ENCODE peak calls at places on chromosomes 5 and 9, in six cellular contexts. R is stomach; J is COR-L47; S is activated CD8-positive, alpha-beta memory T cell treated with anti-CD3 and anti-CD28 coated beads, Interleukin-2, amount 10 ng/mL, durations not matched to agents 7 days and 5 days; Y is EL; C is naive B cell. I is an unnamed sample.

GRCh38 chr5:111703662-111704061 is 53.3 kb downstream of the NREP start:
- DNase-seq in R (no peak), Y (no peak), J (no peak), S (no peak), C (peak; percentile 33), I (no peak)

GRCh38 chr9:71941060-71941568 is 29.7 kb downstream of the C9orf85 start:
- DNase-seq in R (no peak), Y (peak; percentile 70), J (no peak), C (no peak), S (no peak), I (no peak)

GRCh38 chr5:180787025-180787424 is 15.6 kb downstream of the MGAT1 start:
- DNase-seq in Y (peak; percentile 15), C (no peak), S (no peak), R (no peak), J (no peak), I (no peak)

GRCh38 chr9:113636693-113637092 is 173.2 kb downstream of the RGS3 start:
- DNase-seq in Y (no peak), R (no peak), C (no peak), S (no peak), J (no peak), I (no peak)

GRCh38 chr5:135208555-135209494 is 174.8 kb upstream of the PITX1 start:
- DNase-seq in R (peak; percentile 31), S (peak; percentile 36), J (no peak), C (no peak), Y (peak; percentile 98), I (peak; percentile 96)

GRCh38 chr9:93974151-93974550 is 19.0 kb upstream of the BARX1 start:
- DNase-seq in J (peak; percentile 68), Y (no peak), C (no peak), R (peak; percentile 87), S (no peak), I (no peak)

GRCh38 chr9:87686520-87687090 is 39.3 kb upstream of the CTSL start:
- DNase-seq in J (no peak), C (no peak), S (no peak), R (no peak), Y (no peak), I (no peak)

GRCh38 chr9:3045153-3045552 is 201.3 kb upstream of the PUM3 start:
- DNase-seq in R (no peak), C (no peak), J (no peak), Y (no peak), S (no peak), I (no peak)

GRCh38 chr9:36738318-36738975 is 165.8 kb downstream of the MELK start:
- DNase-seq in C (no peak), J (no peak), Y (peak; percentile 42), R (no peak), S (no peak), I (peak; percentile 47)

GRCh38 chr9:8030095-8030494 is 230.5 kb upstream of the DMAC1 start:
- DNase-seq in C (no peak), Y (no peak), S (no peak), J (no peak), R (no peak), I (no peak)

GRCh38 chr5:55633574-55634203 is 78.4 kb downstream of the SLC38A9 start:
- DNase-seq in J (no peak), R (no peak), C (no peak), S (no peak), Y (peak; percentile 18), I (peak; percentile 44)

GRCh38 chr9:81536242-81537025 is 152.9 kb downstream of the TLE1 start:
- DNase-seq in Y (no peak), S (no peak), R (no peak), J (no peak), C (no peak), I (no peak)

GRCh38 chr9:1837453-1838084 is 177.6 kb upstream of the SMARCA2 start:
- DNase-seq in C (no peak), J (no peak), Y (peak; percentile 50), R (no peak), S (peak; percentile 42), I (peak; percentile 15)

GRCh38 chr5:131786900-131787692 is 9.7 kb downstream of the FNIP1 start:
- DNase-seq in J (no peak), C (no peak), R (no peak), Y (no peak), S (no peak), I (no peak)

GRCh38 chr9:107172160-107172978 is 110.7 kb upstream of the RAD23B start:
- DNase-seq in R (peak; percentile 77), Y (peak; percentile 76), C (peak; percentile 27), J (peak; percentile 37), S (peak; percentile 77), I (peak; percentile 74)

GRCh38 chr5:113311301-113311700 is 123.5 kb downstream of the TSSK1B start:
- DNase-seq in S (no peak), J (no peak), C (no peak), Y (no peak), R (no peak), I (no peak)

GRCh38 chr9:37984672-37985611 is 81.0 kb upstream of the SLC25A51 start:
- DNase-seq in C (no peak), J (peak; percentile 89), S (no peak), Y (peak; percentile 71), R (no peak), I (peak; percentile 67)

GRCh38 chr5:178365501-178366440 is 133.2 kb upstream of the PHYKPL start:
- DNase-seq in J (no peak), C (no peak), Y (no peak), R (no peak), S (no peak), I (no peak)

GRCh38 chr5:151678713-151679112 is 8.0 kb downstream of the SPARC start:
- DNase-seq in J (no peak), R (no peak), C (no peak), Y (no peak), S (no peak), I (no peak)

GRCh38 chr5:35136386-35136785 is 88.6 kb upstream of the AGXT2 start:
- DNase-seq in R (no peak), C (no peak), J (no peak), S (no peak), Y (peak; percentile 99), I (peak; percentile 97)

GRCh38 chr9:127078336-127078735 is 44.1 kb downstream of the ANGPTL2 start:
- DNase-seq in S (peak; percentile 9), Y (no peak), R (no peak), C (no peak), J (no peak), I (no peak)

GRCh38 chr5:60339691-60340191 is 360.2 kb downstream of the DEPDC1B start:
- DNase-seq in S (no peak), C (no peak), J (no peak), Y (no peak), R (no peak), I (peak; percentile 42)

GRCh38 chr5:176770431-176770830 is 39.9 kb upstream of the UNC5A start:
- DNase-seq in C (no peak), R (no peak), J (no peak), Y (no peak), S (peak; percentile 4), I (no peak)

GRCh38 chr5:151742870-151743294 is 15.5 kb downstream of the ATOX1 start:
- DNase-seq in J (peak; percentile 19), Y (peak; percentile 81), C (no peak), R (no peak), S (no peak), I (peak; percentile 71)

GRCh38 chr5:169161022-169161680 is 139.8 kb downstream of the SLIT3 start:
- DNase-seq in J (no peak), Y (peak; percentile 98), S (no peak), C (no peak), R (no peak), I (peak; percentile 96)

GRCh38 chr9:120230227-120230626 is 349.7 kb downstream of the CDK5RAP2 start:
- DNase-seq in J (no peak), C (no peak), Y (no peak), S (no peak), R (no peak), I (no peak)

GRCh38 chr9:101119206-101119819 is 90.8 kb downstream of the PLPPR1 start:
- DNase-seq in Y (peak; percentile 33), C (no peak), S (no peak), J (peak; percentile 70), R (peak; percentile 59), I (no peak)

GRCh38 chr5:10610058-10610457 is 46.2 kb downstream of the ANKRD33B start:
- DNase-seq in Y (no peak), S (peak; percentile 25), C (no peak), R (no peak), J (no peak), I (no peak)

GRCh38 chr9:73780916-73781315 is 629.3 kb downstream of the ANXA1 start:
- DNase-seq in S (no peak), Y (peak; percentile 49), R (no peak), J (no peak), C (no peak), I (peak; percentile 74)

GRCh38 chr5:79069488-79070001 is at the start of the genes BHMT2 and DMGDH:
- DNase-seq in J (no peak), Y (peak; percentile 73), R (no peak), C (no peak), S (no peak), I (peak; percentile 10)

GRCh38 chr5:174147551-174147950 is 102.0 kb downstream of the NSG2 start:
- DNase-seq in S (no peak), J (no peak), R (no peak), C (no peak), Y (no peak), I (no peak)

GRCh38 chr5:40497573-40497972 is 182.1 kb upstream of the PTGER4 start:
- DNase-seq in Y (peak; percentile 68), R (no peak), J (no peak), S (no peak), C (no peak), I (peak; percentile 37)

GRCh38 chr9:138061631-138062030 is 184.0 kb downstream of the CACNA1B start:
- DNase-seq in J (no peak), C (no peak), S (no peak), R (no peak), Y (no peak), I (no peak)

GRCh38 chr9:23343226-23343625 is 482.8 kb downstream of the ELAVL2 start:
- DNase-seq in J (no peak), S (no peak), Y (no peak), R (no peak), C (no peak), I (no peak)

GRCh38 chr9:134498767-134499166 is 142.8 kb upstream of the COL5A1 start:
- DNase-seq in J (no peak), Y (no peak), C (no peak), S (no peak), R (no peak), I (no peak)